ENCODE peak calls at places on chromosomes 2 and 18, in eight cellular contexts. One of them, this sample, is unnamed.

GRCh38 chr2:170917957-170918356 is 11.1 kb upstream of the GORASP2 start:
- DNase-seq in CD8-positive, alpha-beta memory T cell: no peak
- DNase-seq in stomach: no peak
- DNase-seq in upper lobe of right lung: no peak
- DNase-seq in iPS DF 6.9: no peak
- DNase-seq in H9: no peak
- DNase-seq in tibial artery: no peak
- DNase-seq in caudate nucleus: no peak
- DNase-seq in this sample: no peak

GRCh38 chr2:116582850-116583249 is 1231.6 kb upstream of the DDX18 start:
- DNase-seq in CD8-positive, alpha-beta memory T cell: no peak
- DNase-seq in stomach: no peak
- DNase-seq in upper lobe of right lung: no peak
- DNase-seq in iPS DF 6.9: no peak
- DNase-seq in H9: no peak
- DNase-seq in tibial artery: no peak
- DNase-seq in caudate nucleus: no peak
- DNase-seq in this sample: no peak

GRCh38 chr2:100247256-100248043 is 74.9 kb downstream of the LONRF2 start:
- DNase-seq in CD8-positive, alpha-beta memory T cell: no peak
- DNase-seq in stomach: no peak
- DNase-seq in upper lobe of right lung: no peak
- DNase-seq in iPS DF 6.9: no peak
- DNase-seq in H9: no peak
- DNase-seq in tibial artery: no peak
- DNase-seq in caudate nucleus: no peak
- DNase-seq in this sample: no peak

GRCh38 chr18:74897971-74898657 is 300.4 kb downstream of the ZNF407 start:
- DNase-seq in CD8-positive, alpha-beta memory T cell: no peak
- DNase-seq in stomach: no peak
- DNase-seq in upper lobe of right lung: no peak
- DNase-seq in iPS DF 6.9: no peak
- DNase-seq in H9: no peak
- DNase-seq in tibial artery: no peak
- DNase-seq in caudate nucleus: no peak
- DNase-seq in this sample: no peak

GRCh38 chr2:40106061-40106460 is 327.0 kb upstream of the THUMPD2 start:
- DNase-seq in CD8-positive, alpha-beta memory T cell: no peak
- DNase-seq in stomach: no peak
- DNase-seq in upper lobe of right lung: no peak
- DNase-seq in iPS DF 6.9: no peak
- DNase-seq in H9: no peak
- DNase-seq in tibial artery: no peak
- DNase-seq in caudate nucleus: no peak
- DNase-seq in this sample: no peak

GRCh38 chr18:77133920-77134496 is 1.4 kb upstream of the MBP start:
- DNase-seq in CD8-positive, alpha-beta memory T cell: no peak
- DNase-seq in stomach: no peak
- DNase-seq in upper lobe of right lung: no peak
- DNase-seq in iPS DF 6.9: no peak
- DNase-seq in H9: no peak
- DNase-seq in tibial artery: no peak
- DNase-seq in caudate nucleus: no peak
- DNase-seq in this sample: no peak

GRCh38 chr2:235543851-235544686 is 50.2 kb downstream of the AGAP1 start:
- DNase-seq in CD8-positive, alpha-beta memory T cell: no peak
- DNase-seq in stomach: no peak
- DNase-seq in upper lobe of right lung: peak; percentile 41
- DNase-seq in iPS DF 6.9: no peak
- DNase-seq in H9: no peak
- DNase-seq in tibial artery: peak; percentile 59
- DNase-seq in caudate nucleus: no peak
- DNase-seq in this sample: no peak

GRCh38 chr2:96698221-96698861 is 41.5 kb downstream of the LMAN2L start:
- DNase-seq in CD8-positive, alpha-beta memory T cell: no peak
- DNase-seq in stomach: no peak
- DNase-seq in upper lobe of right lung: no peak
- DNase-seq in iPS DF 6.9: no peak
- DNase-seq in H9: no peak
- DNase-seq in tibial artery: peak; percentile 54
- DNase-seq in caudate nucleus: no peak
- DNase-seq in this sample: no peak

GRCh38 chr2:128424806-128425205 is 106.1 kb upstream of the HS6ST1 start:
- DNase-seq in CD8-positive, alpha-beta memory T cell: no peak
- DNase-seq in stomach: peak; percentile 28
- DNase-seq in upper lobe of right lung: peak; percentile 43
- DNase-seq in iPS DF 6.9: no peak
- DNase-seq in H9: peak; percentile 17
- DNase-seq in tibial artery: peak; percentile 57
- DNase-seq in caudate nucleus: no peak
- DNase-seq in this sample: peak; percentile 39

GRCh38 chr2:45484965-45485364 is 126.1 kb downstream of the SRBD1 start:
- DNase-seq in CD8-positive, alpha-beta memory T cell: no peak
- DNase-seq in stomach: no peak
- DNase-seq in upper lobe of right lung: no peak
- DNase-seq in iPS DF 6.9: no peak
- DNase-seq in H9: no peak
- DNase-seq in tibial artery: no peak
- DNase-seq in caudate nucleus: no peak
- DNase-seq in this sample: no peak

DNA sequence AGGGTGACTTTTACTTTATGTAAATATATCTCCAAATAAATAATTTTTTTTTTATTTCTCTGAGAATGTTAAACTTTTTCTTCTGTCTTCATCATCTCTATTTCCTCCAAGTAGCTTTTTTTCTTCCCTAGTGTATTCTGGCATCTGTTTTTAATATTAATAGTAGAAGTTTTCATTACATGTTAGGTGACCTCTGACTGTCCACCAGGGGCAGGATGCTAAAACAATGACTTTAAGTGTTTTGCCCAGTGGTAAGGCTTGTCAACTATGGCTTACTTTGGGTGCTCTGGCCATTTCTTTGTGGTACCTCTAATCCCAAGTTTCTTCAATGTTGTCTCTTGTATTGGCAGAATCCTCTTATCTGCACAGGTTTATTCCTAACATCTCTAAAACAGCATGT is 127.1 kb downstream of the SRBD1 start:
- DNase-seq in CD8-positive, alpha-beta memory T cell: no peak
- DNase-seq in stomach: no peak
- DNase-seq in upper lobe of right lung: no peak
- DNase-seq in iPS DF 6.9: no peak
- DNase-seq in H9: no peak
- DNase-seq in tibial artery: no peak
- DNase-seq in caudate nucleus: no peak
- DNase-seq in this sample: no peak
- H3K27ac ChIP-seq in CD8-positive, alpha-beta memory T cell: no peak overlapping the region
- H3K27ac ChIP-seq in stomach: no peak overlapping the region
- H3K27ac ChIP-seq in upper lobe of right lung: no peak overlapping the region
- H3K27ac ChIP-seq in iPS DF 6.9: no peak overlapping the region
- H3K27ac ChIP-seq in H9: no peak overlapping the region
- H3K27ac ChIP-seq in tibial artery: no peak overlapping the region
- H3K27ac ChIP-seq in caudate nucleus: no peak overlapping the region
- H3K27ac ChIP-seq in this sample: no peak overlapping the region

GRCh38 chr2:45722477-45722876 is 71.0 kb downstream of the PRKCE start:
- DNase-seq in CD8-positive, alpha-beta memory T cell: no peak
- DNase-seq in stomach: peak; percentile 37
- DNase-seq in upper lobe of right lung: no peak
- DNase-seq in iPS DF 6.9: no peak
- DNase-seq in H9: no peak
- DNase-seq in tibial artery: no peak
- DNase-seq in caudate nucleus: no peak
- DNase-seq in this sample: no peak

GRCh38 chr2:45721150-45721549 is 69.7 kb downstream of the PRKCE start:
- DNase-seq in CD8-positive, alpha-beta memory T cell: no peak
- DNase-seq in stomach: no peak
- DNase-seq in upper lobe of right lung: no peak
- DNase-seq in iPS DF 6.9: no peak
- DNase-seq in H9: no peak
- DNase-seq in tibial artery: no peak
- DNase-seq in caudate nucleus: no peak
- DNase-seq in this sample: no peak

GRCh38 chr2:45720210-45720609 is 68.7 kb downstream of the PRKCE start:
- DNase-seq in CD8-positive, alpha-beta memory T cell: no peak
- DNase-seq in stomach: no peak
- DNase-seq in upper lobe of right lung: no peak
- DNase-seq in iPS DF 6.9: no peak
- DNase-seq in H9: no peak
- DNase-seq in tibial artery: no peak
- DNase-seq in caudate nucleus: no peak
- DNase-seq in this sample: no peak

GRCh38 chr2:45723857-45724256 is 72.4 kb downstream of the PRKCE start:
- DNase-seq in CD8-positive, alpha-beta memory T cell: no peak
- DNase-seq in stomach: no peak
- DNase-seq in upper lobe of right lung: no peak
- DNase-seq in iPS DF 6.9: no peak
- DNase-seq in H9: no peak
- DNase-seq in tibial artery: no peak
- DNase-seq in caudate nucleus: no peak
- DNase-seq in this sample: no peak

DNA sequence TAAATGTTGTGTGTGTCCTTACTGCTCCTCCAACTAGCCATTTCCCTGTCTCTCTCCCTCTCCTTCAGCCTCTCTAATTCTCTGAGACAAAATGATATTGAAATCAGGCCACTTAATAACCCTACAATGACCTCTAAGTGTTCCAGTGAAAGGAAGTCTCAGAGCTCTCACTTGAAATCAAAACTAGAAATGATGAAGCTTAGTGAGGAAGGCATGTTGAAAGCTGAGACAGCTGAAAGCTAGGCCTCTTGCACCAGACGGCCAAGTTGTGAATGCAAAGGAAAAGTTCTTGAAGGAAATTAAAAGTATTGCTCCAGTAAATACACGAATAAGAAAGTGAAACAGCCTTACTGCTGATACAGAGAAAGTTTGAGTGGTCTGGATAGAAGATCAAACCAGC is 72.9 kb downstream of the PRKCE start:
- DNase-seq in CD8-positive, alpha-beta memory T cell: no peak
- DNase-seq in stomach: no peak
- DNase-seq in upper lobe of right lung: no peak
- DNase-seq in iPS DF 6.9: no peak
- DNase-seq in H9: no peak
- DNase-seq in tibial artery: no peak
- DNase-seq in caudate nucleus: no peak
- DNase-seq in this sample: no peak
- H3K27ac ChIP-seq in CD8-positive, alpha-beta memory T cell: no peak overlapping the region
- H3K27ac ChIP-seq in stomach: no peak overlapping the region
- H3K27ac ChIP-seq in upper lobe of right lung: peak overlapping the region; percentile 49
- H3K27ac ChIP-seq in iPS DF 6.9: no peak overlapping the region
- H3K27ac ChIP-seq in H9: no peak overlapping the region
- H3K27ac ChIP-seq in tibial artery: no peak overlapping the region
- H3K27ac ChIP-seq in caudate nucleus: no peak overlapping the region
- H3K27ac ChIP-seq in this sample: no peak overlapping the region

GRCh38 chr2:152421521-152422367 is 86.8 kb downstream of the FMNL2 start:
- DNase-seq in CD8-positive, alpha-beta memory T cell: no peak
- DNase-seq in stomach: peak; percentile 42
- DNase-seq in upper lobe of right lung: no peak
- DNase-seq in iPS DF 6.9: no peak
- DNase-seq in H9: no peak
- DNase-seq in tibial artery: no peak
- DNase-seq in caudate nucleus: no peak
- DNase-seq in this sample: peak; percentile 72
- H3K27ac ChIP-seq in CD8-positive, alpha-beta memory T cell: no peak overlapping the region
- H3K27ac ChIP-seq in stomach: peak overlapping the region; percentile 63
- H3K27ac ChIP-seq in upper lobe of right lung: peak overlapping the region; percentile 64
- H3K27ac ChIP-seq in iPS DF 6.9: no peak overlapping the region
- H3K27ac ChIP-seq in H9: no peak overlapping the region
- H3K27ac ChIP-seq in tibial artery: no peak overlapping the region
- H3K27ac ChIP-seq in caudate nucleus: peak overlapping the region; percentile 67
- H3K27ac ChIP-seq in this sample: peak overlapping the region; percentile 55

GRCh38 chr2:23606196-23606595 is 221.2 kb downstream of the KLHL29 start:
- DNase-seq in CD8-positive, alpha-beta memory T cell: no peak
- DNase-seq in stomach: no peak
- DNase-seq in upper lobe of right lung: no peak
- DNase-seq in iPS DF 6.9: no peak
- DNase-seq in H9: no peak
- DNase-seq in tibial artery: no peak
- DNase-seq in caudate nucleus: no peak
- DNase-seq in this sample: no peak

GRCh38 chr2:23605236-23605635 is 220.3 kb downstream of the KLHL29 start:
- DNase-seq in CD8-positive, alpha-beta memory T cell: no peak
- DNase-seq in stomach: no peak
- DNase-seq in upper lobe of right lung: no peak
- DNase-seq in iPS DF 6.9: no peak
- DNase-seq in H9: no peak
- DNase-seq in tibial artery: no peak
- DNase-seq in caudate nucleus: no peak
- DNase-seq in this sample: no peak

GRCh38 chr2:23603156-23603555 is 218.2 kb downstream of the KLHL29 start:
- DNase-seq in CD8-positive, alpha-beta memory T cell: no peak
- DNase-seq in stomach: no peak
- DNase-seq in upper lobe of right lung: no peak
- DNase-seq in iPS DF 6.9: no peak
- DNase-seq in H9: no peak
- DNase-seq in tibial artery: no peak
- DNase-seq in caudate nucleus: no peak
- DNase-seq in this sample: no peak

GRCh38 chr2:23603581-23603980 is 218.6 kb downstream of the KLHL29 start:
- DNase-seq in CD8-positive, alpha-beta memory T cell: no peak
- DNase-seq in stomach: no peak
- DNase-seq in upper lobe of right lung: no peak
- DNase-seq in iPS DF 6.9: no peak
- DNase-seq in H9: no peak
- DNase-seq in tibial artery: no peak
- DNase-seq in caudate nucleus: no peak
- DNase-seq in this sample: no peak

GRCh38 chr2:23604731-23605130 is 219.8 kb downstream of the KLHL29 start:
- DNase-seq in CD8-positive, alpha-beta memory T cell: no peak
- DNase-seq in stomach: no peak
- DNase-seq in upper lobe of right lung: peak; percentile 54
- DNase-seq in iPS DF 6.9: no peak
- DNase-seq in H9: no peak
- DNase-seq in tibial artery: no peak
- DNase-seq in caudate nucleus: no peak
- DNase-seq in this sample: no peak
- H3K27ac ChIP-seq in CD8-positive, alpha-beta memory T cell: no peak overlapping the region
- H3K27ac ChIP-seq in stomach: peak overlapping the region; percentile 91
- H3K27ac ChIP-seq in upper lobe of right lung: no peak overlapping the region
- H3K27ac ChIP-seq in iPS DF 6.9: no peak overlapping the region
- H3K27ac ChIP-seq in H9: no peak overlapping the region
- H3K27ac ChIP-seq in tibial artery: no peak overlapping the region
- H3K27ac ChIP-seq in caudate nucleus: no peak overlapping the region
- H3K27ac ChIP-seq in this sample: no peak overlapping the region

This sample was measured in body of pancreas.